ENCODE peak calls at places on chromosomes 6 and 20, in six cellular contexts. R, X, N, J, F and T are unnamed samples.

GRCh38 chr20:43994486-43995100 is 79.9 kb downstream of the TOX2 start:
- DNase-seq in R (no peak), X (no peak), N (no peak), J (no peak), F (peak), T (peak)

GRCh38 chr6:23111984-23112383 is 542.6 kb downstream of the HDGFL1 start:
- DNase-seq in R (no peak), X (no peak), N (no peak), J (peak), F (no peak), T (peak)

GRCh38 chr6:27866370-27867050 is 45.7 kb downstream of the OR2B2 start:
- DNase-seq in R (peak), X (peak), N (peak), J (peak), F (peak), T (peak)

GRCh38 chr20:53635189-53635588 is 41.5 kb upstream of the ZNF217 start:
- DNase-seq in R (no peak), X (no peak), N (no peak), J (no peak), F (no peak), T (no peak)

GRCh38 chr20:47249913-47250312 is 106.6 kb downstream of the ZMYND8 start:
- DNase-seq in R (no peak), X (no peak), N (no peak), J (no peak), F (no peak), T (no peak)

GRCh38 chr20:50762045-50762422 is 30.7 kb downstream of the PARD6B start:
- DNase-seq in R (no peak), X (no peak), N (no peak), J (no peak), F (no peak), T (peak)

GRCh38 chr6:24900917-24901697 is 34.7 kb downstream of the RIPOR2 start:
- DNase-seq in R (no peak), X (no peak), N (no peak), J (no peak), F (no peak), T (no peak)

GRCh38 chr6:131792091-131792496 is 15.7 kb upstream of the ENPP1 start:
- DNase-seq in R (no peak), X (no peak), N (peak), J (peak), F (peak), T (peak)

GRCh38 chr6:30533460-30534294 is 22.6 kb downstream of the GNL1 start:
- DNase-seq in R (no peak), X (no peak), N (no peak), J (no peak), F (no peak), T (no peak)

GRCh38 chr6:79947191-79948173 is at the start of gene ELOVL4:
- DNase-seq in R (peak), X (peak), N (peak), J (peak), F (peak), T (peak)

GRCh38 chr6:82144007-82144851 is 103.3 kb downstream of the IBTK start:
- DNase-seq in R (no peak), X (no peak), N (no peak), J (peak), F (peak), T (peak)

GRCh38 chr6:33375143-33375649 is 16.4 kb upstream of the KIFC1 start:
- DNase-seq in R (no peak), X (no peak), N (no peak), J (no peak), F (peak), T (peak)

GRCh38 chr20:20211988-20212518 is 155.9 kb upstream of the INSM1 start:
- DNase-seq in R (no peak), X (no peak), N (no peak), J (peak), F (no peak), T (no peak)

GRCh38 chr20:56483970-56484369 is 15.5 kb downstream of the RTF2 start:
- DNase-seq in R (no peak), X (no peak), N (no peak), J (no peak), F (no peak), T (no peak)

GRCh38 chr6:44302856-44303255 is 10.3 kb downstream of the AARS2 start:
- DNase-seq in R (no peak), X (no peak), N (no peak), J (no peak), F (no peak), T (no peak)

GRCh38 chr6:4941782-4942672 is 61.8 kb downstream of the RPP40 start:
- DNase-seq in R (no peak), X (no peak), N (no peak), J (peak), F (peak), T (peak)

GRCh38 chr20:3888622-3889488 is at the start of gene PANK2:
- DNase-seq in R (peak), X (peak), N (peak), J (peak), F (peak), T (peak)

GRCh38 chr6:106539931-106540330 is 89.4 kb downstream of the RTN4IP1 start:
- DNase-seq in R (no peak), X (peak), N (no peak), J (no peak), F (no peak), T (no peak)

GRCh38 chr6:130167655-130168054 is 55.1 kb downstream of the SAMD3 start:
- DNase-seq in R (no peak), X (no peak), N (no peak), J (peak), F (peak), T (peak)

GRCh38 chr6:30814137-30815084 is 69.9 kb upstream of the DDR1 start:
- DNase-seq in R (no peak), X (no peak), N (no peak), J (peak), F (peak), T (peak)

GRCh38 chr20:46689082-46689753 is at the start of gene TP53RK:
- DNase-seq in R (peak), X (peak), N (peak), J (peak), F (peak), T (peak)

DNA sequence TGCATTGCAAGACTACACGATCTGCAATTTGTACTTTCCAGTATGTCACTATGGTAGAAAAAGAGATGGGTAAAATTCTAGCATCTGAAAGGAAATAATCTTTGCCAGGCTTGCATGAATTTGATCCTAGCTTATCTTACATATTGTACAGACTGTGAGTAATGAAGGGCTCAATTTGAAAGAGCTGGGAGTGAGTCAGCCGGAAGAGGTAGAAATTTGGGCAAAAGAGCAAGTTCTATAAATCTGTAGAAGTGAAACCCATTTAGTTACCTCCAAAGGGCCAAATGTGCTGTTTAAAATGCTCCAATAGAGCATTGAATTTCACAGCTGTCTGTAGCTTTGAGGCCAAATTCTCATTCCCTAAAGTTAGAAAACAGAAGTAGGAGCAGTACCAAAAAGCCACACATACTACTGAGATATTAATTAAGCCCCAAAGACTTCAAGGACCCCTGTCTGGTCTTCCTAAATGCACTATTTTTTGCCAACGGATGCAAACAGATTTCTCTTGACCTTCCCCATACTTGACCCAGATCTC is 466.1 kb downstream of the BTBD3 start:
- DNase-seq in R (no peak), X (no peak), N (no peak), J (no peak), F (no peak), T (no peak)
- H4K91ac ChIP-seq in R (no peak), X (no peak), N (no peak), J (no peak), F (no peak), T (no peak)

GRCh38 chr6:107679457-107679856 is 144.7 kb downstream of the SCML4 start:
- DNase-seq in R (no peak), X (no peak), N (peak), J (no peak), F (peak), T (peak)

GRCh38 chr6:107677399-107677798 is 146.7 kb downstream of the SCML4 start:
- DNase-seq in R (no peak), X (no peak), N (no peak), J (no peak), F (no peak), T (no peak)

GRCh38 chr6:107676002-107676401 is 148.1 kb downstream of the SCML4 start:
- DNase-seq in R (no peak), X (no peak), N (no peak), J (no peak), F (no peak), T (no peak)

GRCh38 chr6:107673076-107673494 is 151.0 kb downstream of the SCML4 start:
- DNase-seq in R (no peak), X (no peak), N (no peak), J (no peak), F (no peak), T (no peak)

DNA sequence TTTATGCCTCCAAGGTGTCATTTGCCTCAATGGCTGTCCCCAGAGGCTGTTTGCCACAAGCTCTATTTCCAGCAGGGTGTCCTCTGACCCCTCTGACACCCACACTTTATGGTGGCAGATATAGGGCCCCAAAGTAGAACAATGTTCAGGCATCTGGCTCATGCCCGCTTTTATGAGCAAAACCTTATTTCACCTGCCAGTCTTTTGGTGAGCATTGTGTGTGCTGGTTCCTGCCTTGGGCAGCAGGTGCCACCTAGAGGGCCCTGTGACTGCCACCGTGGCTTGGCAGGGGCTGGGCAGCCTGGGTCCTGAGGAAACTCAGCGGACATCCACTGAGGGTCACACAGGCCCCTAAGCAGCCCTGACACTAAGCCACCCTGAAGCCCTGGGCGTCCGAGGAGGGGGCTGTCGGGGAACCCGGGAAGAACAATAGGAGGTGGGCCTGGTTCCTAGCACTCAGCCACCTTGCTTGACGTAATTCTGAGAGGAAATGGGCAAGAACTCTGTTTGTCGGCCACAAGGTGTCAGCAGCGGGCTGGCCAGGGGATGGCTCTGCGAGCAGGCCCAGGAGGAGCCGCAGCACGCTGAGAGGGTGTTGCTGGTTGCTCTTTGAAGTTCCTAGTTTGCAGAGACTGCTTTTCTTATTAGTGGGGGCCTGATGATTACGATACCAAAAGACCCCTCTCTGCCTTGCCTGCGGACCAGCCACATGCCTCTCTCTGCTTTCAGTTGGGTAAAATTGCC is 148.9 kb downstream of the SCML4 start:
- DNase-seq in R (peak), X (peak), N (peak), J (peak), F (peak), T (peak)
- H3K9ac ChIP-seq in R (peak), X (no peak), N (no peak), J (peak), F (peak), T (no peak)

DNA sequence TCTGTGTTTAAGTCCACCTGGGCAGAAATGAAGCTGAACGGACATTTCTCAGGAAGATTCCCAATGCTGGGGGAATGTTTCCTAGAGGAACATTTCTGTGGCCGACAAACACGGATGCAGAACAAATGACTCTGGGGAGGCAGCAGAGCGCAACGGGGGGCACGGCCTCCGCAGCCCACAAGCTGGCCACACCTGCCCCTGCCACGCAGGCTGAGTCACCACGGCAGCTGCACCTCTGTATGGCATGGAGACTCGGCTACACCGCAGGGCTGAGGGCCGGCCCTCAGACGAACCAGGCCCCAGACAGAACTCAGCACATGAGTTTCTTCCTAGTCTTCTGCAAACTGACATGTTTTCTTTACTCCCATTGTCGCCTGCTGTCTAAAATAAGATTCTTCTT is 10.0 kb upstream of the PRR18 start:
- DNase-seq in R (no peak), X (no peak), N (no peak), J (peak), F (no peak), T (no peak)
- H4K91ac ChIP-seq in R (no peak), X (no peak), N (no peak), J (no peak), F (no peak), T (no peak)

GRCh38 chr6:73577605-73578160 is 56.9 kb upstream of the EEF1A1 start:
- DNase-seq in R (no peak), X (no peak), N (no peak), J (no peak), F (no peak), T (no peak)

GRCh38 chr6:73580247-73581149 is 59.7 kb upstream of the EEF1A1 start:
- DNase-seq in R (peak), X (peak), N (peak), J (peak), F (peak), T (peak)

GRCh38 chr6:73581293-73581692 is 60.5 kb upstream of the EEF1A1 start:
- DNase-seq in R (no peak), X (no peak), N (no peak), J (no peak), F (no peak), T (no peak)

GRCh38 chr6:73579851-73580246 is 59.0 kb upstream of the EEF1A1 start:
- DNase-seq in R (no peak), X (peak), N (peak), J (peak), F (peak), T (peak)

DNA sequence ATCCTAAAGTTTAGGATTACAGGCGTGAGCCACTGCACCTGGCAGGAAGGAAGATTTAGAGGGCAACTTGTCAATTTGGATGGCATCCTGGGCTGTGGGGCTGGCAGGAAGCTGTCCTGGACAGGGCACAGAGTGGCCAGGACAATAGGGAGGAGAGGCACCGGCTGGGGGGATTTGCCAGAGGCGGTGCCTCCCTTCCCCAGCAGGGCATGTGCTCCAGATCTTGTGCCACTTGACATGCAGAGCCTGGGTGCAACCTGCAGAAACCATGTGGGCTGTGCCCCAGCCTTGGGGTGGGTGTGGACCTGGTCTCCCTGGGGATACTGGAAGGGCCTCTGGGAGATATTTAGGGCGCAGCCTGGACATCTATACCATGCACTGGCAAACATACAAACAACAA is 58.6 kb upstream of the EEF1A1 start:
- DNase-seq in R (peak), X (no peak), N (peak), J (no peak), F (no peak), T (no peak)
- H3K9ac ChIP-seq in R (peak), X (peak), N (no peak), J (no peak), F (peak), T (peak)

GRCh38 chr6:112149236-112149635 is 61.8 kb downstream of the FAM229B start:
- DNase-seq in R (no peak), X (no peak), N (no peak), J (no peak), F (peak), T (peak)
- H4K91ac ChIP-seq in R (no peak), X (no peak), N (no peak), J (no peak), F (no peak), T (no peak)

DNA sequence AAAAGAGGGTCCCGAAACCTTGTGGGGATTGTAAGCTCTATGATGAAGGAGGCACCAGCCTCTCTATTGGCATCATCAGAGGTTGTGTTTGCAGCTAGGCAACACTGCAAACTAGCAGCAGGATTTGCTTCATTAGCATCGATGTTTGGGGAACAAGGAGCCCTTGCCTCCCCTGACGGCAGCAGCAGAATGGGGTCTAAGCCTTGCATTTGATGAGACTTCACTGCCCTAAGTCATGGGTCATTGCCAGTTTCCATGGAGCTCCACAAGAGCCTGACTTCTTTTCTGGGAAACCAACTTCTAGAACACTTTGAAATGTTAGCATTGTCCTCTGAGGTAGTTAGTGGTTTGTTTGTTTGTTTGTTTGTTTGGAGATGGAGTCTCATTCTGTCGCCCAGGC is 36.0 kb upstream of the IPCEF1 start:
- DNase-seq in R (no peak), X (no peak), N (no peak), J (no peak), F (no peak), T (no peak)
- H3K9ac ChIP-seq in R (no peak), X (no peak), N (no peak), J (no peak), F (no peak), T (no peak)

DNA sequence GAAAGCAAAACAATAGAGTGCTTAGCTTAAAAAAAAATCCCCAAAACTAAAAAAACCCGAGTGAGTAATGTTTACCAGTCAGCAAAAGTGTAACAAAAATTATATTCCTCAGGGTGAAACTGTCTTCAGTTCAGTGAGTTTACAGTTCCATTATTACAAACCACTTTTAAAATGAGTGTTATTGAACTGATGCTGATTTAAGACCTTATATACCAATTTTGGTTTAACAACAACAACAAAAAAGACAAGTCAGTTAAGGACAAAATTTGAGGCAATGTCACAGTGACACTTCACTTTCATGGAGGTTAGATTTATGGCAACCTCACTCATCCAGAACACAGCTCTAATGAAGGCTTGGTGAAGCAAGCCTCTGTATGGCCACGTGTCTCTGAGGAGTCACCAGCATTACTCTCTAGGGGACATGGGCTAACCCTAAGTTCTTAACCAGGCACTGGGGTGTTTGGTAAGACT is 630.8 kb downstream of the PHF3 start:
- DNase-seq in R (no peak), X (no peak), N (no peak), J (no peak), F (no peak), T (no peak)
- H4K91ac ChIP-seq in R (no peak), X (no peak), N (no peak), J (no peak), F (no peak), T (no peak)

GRCh38 chr6:148700047-148700712 is 46.6 kb upstream of the UST start:
- DNase-seq in R (no peak), X (no peak), N (no peak), J (no peak), F (peak), T (peak)
- H3K9ac ChIP-seq in R (no peak), X (no peak), N (no peak), J (no peak), F (peak), T (no peak)

GRCh38 chr6:84597238-84597875 is 167.0 kb downstream of the TBX18 start:
- DNase-seq in R (no peak), X (no peak), N (no peak), J (no peak), F (peak), T (no peak)
- H4K91ac ChIP-seq in R (no peak), X (no peak), N (no peak), J (no peak), F (no peak), T (no peak)